ENCODE peak calls at places on chromosome 5, in four cellular contexts. T is choroid plexus epithelial cell, B is mesendoderm, W is colonic mucosa. J is an unnamed sample.

GRCh38 chr5:132066871-132067270 is 6.4 kb downstream of the IL3 start:
- DNase-seq in T (no peak), W (no peak), B (no peak), J (no peak)

GRCh38 chr5:89372176-89372575 is 489.2 kb upstream of the MEF2C start:
- DNase-seq in W (no peak), T (peak), B (no peak), J (no peak)

GRCh38 chr5:1749346-1750124 is 50.1 kb downstream of the MRPL36 start:
- DNase-seq in T (no peak), B (no peak), W (no peak), J (no peak)

GRCh38 chr5:166127766-166128565 is 2163.5 kb upstream of the WWC1 start:
- DNase-seq in B (peak), T (no peak), W (peak), J (no peak)

GRCh38 chr5:37806016-37806415 is 33.8 kb downstream of the GDNF start:
- DNase-seq in T (no peak), W (no peak), B (no peak), J (no peak)

GRCh38 chr5:61186634-61187033 is 24.4 kb upstream of the SMIM15 start:
- DNase-seq in T (no peak), B (no peak), W (no peak), J (no peak)

GRCh38 chr5:7876867-7877266 is 7.9 kb downstream of the MTRR start:
- DNase-seq in B (no peak), T (peak), W (no peak), J (peak)

GRCh38 chr5:150320048-150320555 is 17.4 kb upstream of the ARSI start:
- DNase-seq in T (peak), W (peak), B (peak), J (peak)

GRCh38 chr5:95973793-95974325 is 12.2 kb upstream of the ELL2 start:
- DNase-seq in W (no peak), T (peak), B (peak), J (peak)

GRCh38 chr5:165502893-165503696 is 1997.7 kb downstream of the MAT2B start:
- DNase-seq in W (no peak), T (peak), B (peak), J (peak)

GRCh38 chr5:133396187-133396621 is 216.1 kb downstream of the FSTL4 start:
- DNase-seq in W (no peak), B (peak), T (peak), J (no peak)

GRCh38 chr5:54133917-54134316 is 176.5 kb downstream of the ARL15 start:
- DNase-seq in T (no peak), W (no peak), B (no peak), J (no peak)

GRCh38 chr5:63931841-63932240 is 30.4 kb downstream of the HTR1A start:
- DNase-seq in W (no peak), T (no peak), B (no peak), J (no peak)

GRCh38 chr5:38576442-38576841 is 20.0 kb upstream of the LIFR start:
- DNase-seq in B (no peak), T (no peak), W (no peak), J (no peak)

GRCh38 chr5:168772466-168772961 is 193.3 kb upstream of the PANK3 start:
- DNase-seq in T (no peak), W (no peak), B (no peak), J (no peak)

GRCh38 chr5:36690041-36690941 is 83.9 kb downstream of the SLC1A3 start:
- DNase-seq in T (peak), B (peak), W (peak), J (peak)
- H3K4me3 ChIP-seq in T (peak), B (peak), W (peak), J (peak)

DNA sequence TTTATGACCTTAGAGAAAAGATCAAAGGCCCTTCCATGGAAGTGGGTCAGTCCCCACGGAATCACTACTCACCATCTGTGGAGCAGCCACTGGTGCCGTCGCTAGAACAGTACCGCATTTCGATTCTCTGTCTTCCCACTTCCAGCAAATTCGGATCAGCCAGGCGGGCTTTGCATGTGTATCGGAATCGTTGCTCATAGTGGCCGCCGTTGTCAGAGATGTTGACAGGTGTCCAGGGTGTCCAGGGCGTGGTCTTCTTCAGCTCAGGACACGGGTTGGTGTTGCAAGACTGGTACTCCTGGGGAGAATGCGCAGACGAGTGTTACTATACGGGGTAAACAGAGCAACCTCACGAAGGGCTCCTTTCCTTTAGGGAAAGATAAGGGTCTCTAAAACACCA is 479.5 kb downstream of the SEMA5A start:
- DNase-seq in T (no peak), B (no peak), W (no peak), J (no peak)
- H3K4me3 ChIP-seq in T (no peak), B (no peak), W (no peak), J (no peak)

GRCh38 chr5:5025774-5026406 is 114.2 kb upstream of the ADAMTS16 start:
- DNase-seq in T (no peak), B (no peak), W (no peak), J (no peak)
- H3K4me3 ChIP-seq in T (no peak), B (no peak), W (no peak), J (no peak)

GRCh38 chr5:142833517-142834446 is 63.6 kb downstream of the ARHGAP26 start:
- DNase-seq in B (no peak), W (peak), T (no peak), J (no peak)
- H3K4me3 ChIP-seq in B (no peak), W (no peak), T (no peak), J (no peak)